ENCODE peak calls at places on chromosome 22, in eight cellular contexts. E is cardiac muscle cell, L is HFF-Myc, O is brain microvascular endothelial cell, J is HCT116, N is body of pancreas, A is bronchial epithelial cell, R is AG04450. G is an unnamed sample.

GRCh38 chr22:34842630-34843029 is 223.3 kb upstream of the ISX start:
- DNase-seq in R (no peak), O (no peak), L (no peak), N (no peak), A (no peak), J (no peak), E (no peak), G (no peak)

GRCh38 chr22:38872831-38873248 is 824 bp upstream of the CBX6 start:
- DNase-seq in O (no peak), A (no peak), R (no peak), E (peak; percentile 58), J (no peak), L (no peak), N (peak; percentile 66), G (no peak)

GRCh38 chr22:20823264-20823663 is 35.3 kb downstream of the PI4KA start:
- DNase-seq in N (no peak), E (no peak), A (no peak), L (no peak), J (no peak), R (no peak), O (no peak), G (no peak)

GRCh38 chr22:38404419-38404818 is 50.6 kb downstream of the KCNJ4 start:
- DNase-seq in L (no peak), N (no peak), O (no peak), E (no peak), J (no peak), R (no peak), A (no peak), G (no peak)

GRCh38 chr22:45008853-45009751 is 703 bp downstream of the PHF21B start:
- DNase-seq in N (no peak), E (peak; percentile 21), O (no peak), J (no peak), R (no peak), A (no peak), L (no peak), G (no peak)

GRCh38 chr22:37818397-37819099 is 4.6 kb upstream of the GALR3 start:
- DNase-seq in E (peak; percentile 65), N (peak; percentile 76), A (peak; percentile 22), L (no peak), O (peak; percentile 33), R (no peak), J (no peak), G (peak; percentile 81)

GRCh38 chr22:30636226-30637077 is 871 bp downstream of the SLC35E4 start:
- DNase-seq in L (no peak), N (peak; percentile 56), R (no peak), J (no peak), E (no peak), O (no peak), A (no peak), G (peak; percentile 70)

GRCh38 chr22:44691796-44692661 is 10.0 kb upstream of the PRR5 start:
- DNase-seq in L (no peak), O (no peak), J (no peak), R (no peak), E (no peak), N (no peak), A (peak; percentile 54), G (no peak)

GRCh38 chr22:49525366-49525765 is 302.3 kb downstream of the BRD1 start:
- DNase-seq in L (no peak), J (no peak), R (no peak), N (no peak), O (no peak), E (no peak), A (no peak), G (no peak)

DNA sequence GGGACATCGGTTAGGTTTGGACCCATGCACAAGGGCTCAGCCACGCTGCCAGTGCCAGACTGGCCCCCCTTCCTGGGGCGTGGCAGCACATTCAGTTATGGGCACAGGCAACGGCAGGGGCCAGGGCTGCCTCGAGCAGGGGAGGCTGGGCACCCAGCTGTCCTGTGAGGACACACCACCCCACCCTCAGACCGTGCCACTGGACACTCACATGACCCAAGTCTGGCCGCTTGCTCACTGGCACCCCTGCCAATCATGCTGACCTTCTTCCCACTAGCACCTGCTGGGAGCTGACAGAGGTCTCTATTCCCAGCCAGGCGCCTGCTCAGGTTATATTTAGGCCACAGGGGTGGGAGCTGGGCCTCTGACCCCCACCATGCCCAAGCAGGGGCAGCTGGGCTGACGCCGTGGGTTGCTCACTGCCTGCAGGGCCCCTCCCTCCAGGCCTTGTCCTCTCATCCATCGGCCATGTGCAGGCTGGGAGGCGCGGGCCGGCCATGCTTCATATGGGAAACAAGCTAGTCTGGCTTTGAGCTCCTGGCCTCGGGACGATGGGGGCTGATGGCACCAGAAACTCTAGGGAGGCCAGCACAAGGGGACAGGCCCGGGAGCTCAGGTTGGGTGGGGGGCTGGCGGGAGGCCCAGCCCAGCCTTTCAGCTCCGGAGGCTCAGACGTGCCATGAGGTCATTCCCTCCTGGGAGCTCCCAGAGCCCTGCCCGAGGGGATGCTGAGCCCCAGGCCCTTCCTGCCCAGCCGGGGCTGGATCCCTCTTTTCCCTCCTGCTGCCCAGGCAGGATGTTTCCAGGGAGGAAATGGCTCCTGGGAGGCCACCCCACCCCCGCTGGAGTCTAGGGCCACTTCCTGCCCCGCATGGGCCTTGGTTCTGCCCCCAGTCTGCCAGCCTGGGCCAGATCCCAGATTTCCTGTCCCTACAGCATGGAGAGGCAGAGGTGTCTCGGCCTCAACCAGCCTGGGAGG is 15.1 kb upstream of the TBX1 start:
- DNase-seq in N (no peak), A (no peak), O (no peak), R (no peak), L (no peak), E (no peak), J (no peak), G (no peak)
- TF ChIP-seq CTCF in N (no peak), A (no peak), O (no peak), R (no peak), L (no peak), E (no peak), J (no peak), G (no peak)

GRCh38 chr22:26893034-26893710 is 235.8 kb downstream of the MIAT start:
- DNase-seq in R (no peak), J (no peak), L (no peak), A (peak; percentile 11), O (no peak), N (no peak), E (no peak), G (no peak)

GRCh38 chr22:26893711-26894110 is 236.3 kb downstream of the MIAT start:
- DNase-seq in R (no peak), J (no peak), L (no peak), O (no peak), E (no peak), N (no peak), A (no peak), G (no peak)

GRCh38 chr22:26892401-26893033 is 235.1 kb downstream of the MIAT start:
- DNase-seq in O (no peak), R (no peak), L (no peak), E (no peak), A (peak; percentile 44), N (peak; percentile 75), J (no peak), G (no peak)

GRCh38 chr22:26894362-26894761 is 237.0 kb downstream of the MIAT start:
- DNase-seq in N (no peak), R (no peak), J (no peak), A (peak; percentile 31), L (no peak), E (no peak), O (peak; percentile 27), G (no peak)

DNA sequence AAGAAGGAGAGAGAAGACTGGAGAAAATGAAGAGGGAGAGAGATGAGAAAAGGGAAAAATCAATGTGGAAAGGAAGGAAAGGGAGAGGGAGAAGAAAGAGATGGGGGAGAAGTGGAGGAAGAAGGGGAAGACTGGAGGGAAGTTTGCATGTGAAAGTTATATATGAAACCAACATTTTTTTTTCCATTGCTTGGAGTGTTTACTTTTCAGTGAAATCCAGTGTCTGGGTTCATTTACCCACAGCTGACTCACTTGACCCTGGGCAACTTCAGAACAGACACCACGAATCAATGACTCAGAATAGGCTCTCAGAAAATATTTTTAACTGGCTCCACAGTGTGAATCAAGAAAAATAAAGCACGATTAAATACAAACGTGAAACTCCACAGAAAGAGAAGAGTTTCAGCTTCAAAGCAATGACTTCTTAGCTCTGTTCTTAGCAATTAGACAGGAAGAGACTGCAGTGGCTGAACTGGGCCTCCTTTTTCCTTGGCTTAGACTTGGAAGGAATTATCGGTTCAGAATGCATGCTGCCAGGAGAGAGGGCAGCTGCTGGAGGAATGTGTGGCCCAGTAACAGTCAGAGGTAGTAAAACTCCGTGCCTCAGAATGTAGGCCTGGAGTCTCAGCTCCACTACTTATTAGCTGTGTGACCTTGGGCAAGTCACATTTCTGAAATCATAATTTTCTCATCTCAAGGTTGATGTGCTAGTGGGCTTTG is 237.5 kb downstream of the MIAT start:
- DNase-seq in A (peak; percentile 94), E (peak; percentile 78), R (peak; percentile 67), L (peak; percentile 66), N (peak; percentile 41), J (peak; percentile 4), O (peak; percentile 91), G (no peak)
- H3K4me3 ChIP-seq in A (no peak overlapping the region), E (no peak overlapping the region), R (no peak overlapping the region), L (no peak overlapping the region), N (no peak overlapping the region), J (no peak overlapping the region), O (no peak overlapping the region), G (no peak overlapping the region)

DNA sequence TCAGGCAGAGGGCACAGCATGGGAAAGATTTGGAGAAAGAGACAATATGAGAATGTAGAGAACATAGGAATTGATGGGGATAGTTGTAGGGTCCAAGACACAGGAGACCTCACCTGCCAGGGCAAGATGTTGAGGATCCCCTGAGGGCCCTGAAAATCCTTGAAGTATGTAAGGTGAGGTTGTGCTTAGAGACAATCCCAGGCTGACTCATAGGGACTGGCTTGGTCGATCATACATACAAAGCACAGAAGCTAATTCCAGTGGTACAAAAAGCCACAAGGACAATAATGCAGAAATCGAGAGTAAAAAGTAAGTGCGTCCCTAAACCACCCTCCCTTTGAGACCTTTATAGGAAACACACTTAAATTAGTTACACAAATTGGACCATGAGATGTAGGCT is 468.2 kb downstream of the MIAT start:
- DNase-seq in E (no peak), A (peak; percentile 68), R (no peak), J (no peak), L (no peak), O (no peak), N (no peak), G (no peak)
- TF ChIP-seq CTCF in E (no peak), A (no peak), R (no peak), J (no peak), L (no peak), O (no peak), N (no peak), G (no peak)

GRCh38 chr22:24502540-24502939 is 7.4 kb downstream of the UPB1 start:
- DNase-seq in N (no peak), J (no peak), E (no peak), A (no peak), R (no peak), O (no peak), L (no peak), G (no peak)
- H3K4me3 ChIP-seq in N (no peak overlapping the region), J (no peak overlapping the region), E (no peak overlapping the region), A (no peak overlapping the region), R (no peak overlapping the region), O (no peak overlapping the region), L (no peak overlapping the region), G (no peak overlapping the region)

GRCh38 chr22:33653525-33654063 is 266.7 kb downstream of the LARGE1 start:
- DNase-seq in L (no peak), J (no peak), R (no peak), O (no peak), A (no peak), N (no peak), E (no peak), G (no peak)
- TF ChIP-seq CTCF in L (no peak), J (no peak), R (no peak), O (no peak), A (no peak), N (no peak), E (no peak), G (no peak)

G was measured in GM12865.